ENCODE peak calls at places on chromosomes 6 and 20, in five cellular contexts. C, D, Z, M and J are unnamed samples.

GRCh38 chr6:136103101-136103688 is 146.9 kb downstream of the MTFR2 start:
- DNase-seq in C (no peak), D (no peak), Z (no peak), M (no peak), J (no peak)

GRCh38 chr6:25014806-25015560 is 79.2 kb upstream of the RIPOR2 start:
- DNase-seq in C (no peak), D (no peak), Z (no peak), M (peak), J (no peak)

GRCh38 chr6:149990672-149991402 is 27.1 kb downstream of the ULBP1 start:
- DNase-seq in C (no peak), D (peak), Z (peak), M (no peak), J (no peak)

GRCh38 chr6:75436869-75437268 is 56.7 kb downstream of the FILIP1 start:
- DNase-seq in C (no peak), D (no peak), Z (no peak), M (no peak), J (no peak)

GRCh38 chr6:158644227-158645063 is at the start of gene DYNLT1:
- DNase-seq in C (peak), D (peak), Z (peak), M (peak), J (peak)

GRCh38 chr6:168603234-168603633 is 162.2 kb downstream of the SMOC2 start:
- DNase-seq in C (no peak), D (no peak), Z (no peak), M (no peak), J (no peak)

GRCh38 chr6:161947371-161947770 is 673.5 kb upstream of the AGPAT4 start:
- DNase-seq in C (no peak), D (no peak), Z (peak), M (no peak), J (no peak)

GRCh38 chr6:166408936-166409755 is 26.4 kb upstream of the MPC1 start:
- DNase-seq in C (no peak), D (no peak), Z (no peak), M (no peak), J (no peak)

GRCh38 chr6:1315560-1316386 is 3.9 kb downstream of the FOXQ1 start:
- DNase-seq in C (no peak), D (no peak), Z (peak), M (no peak), J (no peak)

GRCh38 chr6:167336818-167337217 is 11.9 kb downstream of the TTLL2 start:
- DNase-seq in C (no peak), D (no peak), Z (no peak), M (no peak), J (no peak)

GRCh38 chr6:42199106-42199981 is 4.6 kb upstream of the GUCA1B start:
- DNase-seq in C (no peak), D (no peak), Z (no peak), M (peak), J (peak)

GRCh38 chr6:77298298-77298697 is 165.0 kb downstream of the HTR1B start:
- DNase-seq in C (no peak), D (no peak), Z (no peak), M (no peak), J (no peak)

GRCh38 chr6:103783344-103783743 is 1076.4 kb downstream of the HACE1 start:
- DNase-seq in C (peak), D (peak), Z (no peak), M (peak), J (no peak)

GRCh38 chr6:117613920-117614535 is 11.7 kb upstream of the GOPC start:
- DNase-seq in C (no peak), D (no peak), Z (peak), M (no peak), J (no peak)

GRCh38 chr6:115271434-115271833 is 789.3 kb downstream of the FRK start:
- DNase-seq in C (no peak), D (no peak), Z (peak), M (no peak), J (no peak)

GRCh38 chr20:14712302-14712739 is 374.9 kb upstream of the FLRT3 start:
- DNase-seq in C (no peak), D (no peak), Z (no peak), M (peak), J (peak)

GRCh38 chr6:23073851-23074250 is 504.5 kb downstream of the HDGFL1 start:
- DNase-seq in C (no peak), D (no peak), Z (no peak), M (no peak), J (peak)